ENCODE peak calls at places on chromosomes 11 and 22, in six cellular contexts. R is MM.1S, L is IMR-90, N is PC-3, M is fibroblast of lung, T is neural progenitor cell. J is an unnamed sample.

GRCh38 chr11:64726211-64726641 is 3.2 kb upstream of the NRXN2 start:
- DNase-seq in R (no peak), L (no peak), N (no peak), M (no peak), T (peak), J (no peak)

GRCh38 chr22:37148031-37148651 is 1.6 kb downstream of the IL2RB start:
- DNase-seq in R (no peak), L (no peak), N (no peak), M (no peak), T (no peak), J (no peak)

GRCh38 chr11:114478768-114479167 is 39.5 kb downstream of the REXO2 start:
- DNase-seq in R (no peak), L (no peak), N (peak), M (peak), T (no peak), J (peak)

GRCh38 chr11:94185387-94186084 is 56.9 kb downstream of the PANX1 start:
- DNase-seq in R (no peak), L (peak), N (no peak), M (peak), T (no peak), J (peak)

GRCh38 chr11:392102-392777 is 1.8 kb upstream of the PKP3 start:
- DNase-seq in R (no peak), L (no peak), N (no peak), M (no peak), T (no peak), J (no peak)

GRCh38 chr22:50363411-50364194 is 20.5 kb downstream of the PPP6R2 start:
- DNase-seq in R (no peak), L (no peak), N (no peak), M (no peak), T (no peak), J (no peak)

GRCh38 chr11:41612415-41612814 is 153.0 kb upstream of the LRRC4C start:
- DNase-seq in R (no peak), L (no peak), N (peak), M (no peak), T (peak), J (no peak)

GRCh38 chr11:134216816-134217215 is 7.0 kb downstream of the NCAPD3 start:
- DNase-seq in R (no peak), L (no peak), N (no peak), M (no peak), T (no peak), J (no peak)

GRCh38 chr11:13644997-13645667 is 23.3 kb upstream of the FAR1 start:
- DNase-seq in R (no peak), L (no peak), N (peak), M (no peak), T (no peak), J (no peak)

GRCh38 chr11:80632691-80633090 is 1191.9 kb upstream of the TENM4 start:
- DNase-seq in R (no peak), L (no peak), N (no peak), M (no peak), T (no peak), J (no peak)

DNA sequence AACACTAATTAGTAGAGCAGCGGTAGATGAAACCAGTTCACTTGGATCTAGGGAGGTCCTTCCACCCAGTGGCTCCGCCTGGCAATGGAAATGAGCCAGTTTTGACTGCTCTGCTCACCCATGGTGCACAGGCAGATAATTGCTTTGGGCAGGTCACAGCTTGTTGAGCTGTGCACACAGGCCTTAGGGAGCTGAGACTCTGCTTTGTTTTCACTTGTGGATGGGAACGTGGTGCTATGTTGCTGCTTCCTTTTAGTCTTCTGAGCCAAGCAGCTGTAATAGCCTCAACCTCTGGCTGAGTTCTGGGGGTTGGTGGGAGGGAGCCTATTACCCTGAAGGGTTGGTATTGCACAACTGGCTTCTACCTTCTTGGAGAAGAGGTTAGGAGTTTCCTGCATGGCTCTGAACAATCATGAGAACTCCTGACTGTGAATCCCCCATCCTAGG is 262.3 kb upstream of the MTNR1B start:
- DNase-seq in R (no peak), L (no peak), N (no peak), M (no peak), T (peak), J (no peak)
- H2AFZ ChIP-seq in R (no peak), L (no peak), N (no peak), M (no peak), T (no peak), J (no peak)

DNA sequence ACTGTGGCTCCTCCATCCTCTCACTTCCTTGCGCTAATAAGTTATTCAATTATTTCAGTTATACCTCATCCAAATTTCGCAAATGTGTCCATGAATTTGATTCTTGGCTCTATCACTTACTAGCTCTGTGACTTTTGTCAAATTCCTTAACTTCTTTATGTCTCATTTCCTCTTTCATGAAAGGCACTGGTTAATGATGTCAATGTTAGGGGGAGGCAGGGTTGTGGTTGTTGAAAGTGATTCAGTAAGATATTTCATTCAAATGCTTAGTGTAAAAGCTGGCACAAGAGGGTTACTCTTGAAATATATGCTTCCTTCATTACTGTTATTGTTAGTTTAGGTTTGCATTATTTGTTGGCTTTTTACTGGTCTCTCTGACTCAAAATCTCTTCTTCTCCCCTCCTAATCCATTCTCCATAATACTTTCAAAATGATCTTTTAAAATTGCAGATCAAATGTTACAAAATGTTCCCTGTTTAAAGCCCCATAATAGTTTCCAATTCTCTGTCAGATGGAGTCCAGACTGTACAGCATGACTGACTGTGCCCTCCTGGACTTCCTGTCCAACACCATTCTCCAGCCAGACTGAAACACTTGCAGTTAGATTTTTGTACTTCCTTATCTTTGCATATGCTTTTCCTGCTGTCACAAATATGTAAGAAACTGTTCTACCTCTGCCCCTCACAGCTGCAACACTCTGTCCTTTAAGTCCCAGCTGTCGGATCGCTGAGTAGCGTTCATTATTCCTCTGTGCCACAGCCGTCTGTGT is 510.6 kb upstream of the RAG2 start:
- DNase-seq in R (no peak), L (no peak), N (peak), M (peak), T (no peak), J (no peak)
- H3K4me3 ChIP-seq in R (no peak), L (no peak), N (no peak), M (no peak), T (no peak), J (no peak)

GRCh38 chr11:65903068-65903481 is 2.9 kb upstream of the FOSL1 start:
- DNase-seq in R (no peak), L (peak), N (peak), M (peak), T (peak), J (peak)
- H2AFZ ChIP-seq in R (no peak), L (peak), N (no peak), M (no peak), T (no peak), J (no peak)

GRCh38 chr11:118205979-118206611 is 18.7 kb downstream of the JAML start:
- DNase-seq in R (no peak), L (no peak), N (no peak), M (no peak), T (no peak), J (no peak)

GRCh38 chr11:118210323-118210722 is 14.5 kb downstream of the JAML start:
- DNase-seq in R (no peak), L (no peak), N (no peak), M (no peak), T (no peak), J (no peak)

GRCh38 chr11:118207079-118207478 is 17.7 kb downstream of the JAML start:
- DNase-seq in R (no peak), L (no peak), N (no peak), M (no peak), T (no peak), J (no peak)

GRCh38 chr11:118209037-118209436 is 15.8 kb downstream of the JAML start:
- DNase-seq in R (no peak), L (no peak), N (no peak), M (no peak), T (no peak), J (no peak)

DNA sequence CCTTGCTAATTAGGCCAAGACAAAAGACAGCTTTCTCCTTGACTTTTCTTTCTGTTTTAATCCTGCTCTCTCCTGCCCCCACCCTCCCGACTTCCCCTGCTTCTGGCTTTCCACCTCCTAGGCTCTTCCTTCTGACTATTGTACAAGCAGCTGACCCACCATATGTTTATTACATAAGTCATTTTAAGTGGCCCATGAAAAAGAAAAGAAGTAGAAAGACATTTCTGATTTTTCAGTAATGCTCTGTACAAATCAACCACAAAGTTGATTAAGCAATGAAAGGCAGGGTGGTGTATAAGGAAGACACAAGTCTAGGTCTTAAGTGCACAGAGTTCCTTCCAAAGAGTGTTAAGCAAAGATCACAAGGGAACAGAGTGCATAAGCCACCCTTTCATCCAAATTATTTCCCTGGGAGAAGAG is 18.2 kb downstream of the JAML start:
- DNase-seq in R (no peak), L (no peak), N (no peak), M (no peak), T (no peak), J (no peak)
- H3K4me3 ChIP-seq in R (no peak), L (no peak), N (no peak), M (no peak), T (no peak), J (no peak)

GRCh38 chr11:121696177-121696863 is 243.6 kb upstream of the SORL1-AS1 start:
- DNase-seq in R (no peak), L (no peak), N (no peak), M (no peak), T (no peak), J (no peak)
- H2AFZ ChIP-seq in R (no peak), L (peak), N (no peak), M (peak), T (peak), J (no peak)

GRCh38 chr11:75563978-75564552 is 2.0 kb downstream of the SERPINH1 start:
- DNase-seq in R (no peak), L (peak), N (no peak), M (peak), T (peak), J (peak)
- H3K4me3 ChIP-seq in R (no peak), L (peak), N (peak), M (peak), T (peak), J (peak)

DNA sequence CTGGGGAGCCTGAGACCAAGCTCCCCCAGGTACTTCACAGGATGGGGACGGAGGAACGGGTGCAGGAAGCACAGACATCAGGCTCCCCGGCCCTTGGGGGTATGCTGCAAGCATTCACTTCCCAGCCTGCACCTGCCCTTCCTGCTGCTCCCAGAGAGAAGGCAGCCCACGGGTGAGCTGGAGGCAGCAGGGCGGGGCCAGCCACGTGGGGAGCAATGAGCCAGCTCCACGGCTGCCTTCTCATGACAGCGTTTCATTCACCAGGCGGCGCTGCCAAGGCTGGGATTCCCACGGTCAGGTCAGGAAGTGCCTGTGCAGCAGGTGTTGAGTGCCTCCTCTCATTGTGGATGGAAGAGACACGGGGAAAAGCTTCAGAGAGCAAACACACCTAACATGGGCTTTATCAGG is 14.5 kb upstream of the PHLDA2 start:
- DNase-seq in R (no peak), L (no peak), N (no peak), M (no peak), T (no peak), J (peak)
- H2AFZ ChIP-seq in R (no peak), L (no peak), N (no peak), M (no peak), T (no peak), J (no peak)

GRCh38 chr11:5508605-5509004 is 1.2 kb downstream of the UBQLN3 start:
- DNase-seq in R (no peak), L (no peak), N (no peak), M (no peak), T (no peak), J (no peak)

GRCh38 chr11:5505363-5506048 is 4.3 kb downstream of the UBQLN3 start:
- DNase-seq in R (no peak), L (no peak), N (no peak), M (no peak), T (no peak), J (no peak)

GRCh38 chr11:5507586-5508305 is 2.0 kb downstream of the UBQLN3 start:
- DNase-seq in R (no peak), L (no peak), N (no peak), M (no peak), T (no peak), J (no peak)

GRCh38 chr11:5507177-5507576 is 2.6 kb downstream of the UBQLN3 start:
- DNase-seq in R (no peak), L (no peak), N (no peak), M (no peak), T (no peak), J (no peak)

GRCh38 chr11:5509803-5510202 is at the start of gene UBQLN3:
- DNase-seq in R (no peak), L (no peak), N (no peak), M (no peak), T (no peak), J (no peak)
- H3K4me3 ChIP-seq in R (no peak), L (no peak), N (no peak), M (no peak), T (no peak), J (no peak)